ENCODE peak calls at places on chromosomes 4 and X, in seven cellular contexts. H is cardiac fibroblast, Z is upper lobe of left lung, A is AG10803, F is GM12865, W is mucosa of descending colon, K is lower lobe of right lung. D is an unnamed sample.

GRCh38 chrX:87338510-87338909 is 179.1 kb upstream of the KLHL4 start:
- DNase-seq in H (peak; percentile 52), Z (no peak), A (no peak), F (no peak), W (no peak), K (no peak), D (peak; percentile 47)

GRCh38 chr4:141131738-141132688 is 1.3 kb downstream of the RNF150 start:
- DNase-seq in H (no peak), Z (peak; percentile 79), A (no peak), F (no peak), W (peak; percentile 4), K (no peak), D (peak; percentile 33)

GRCh38 chr4:117971406-117971805 is 62.9 kb upstream of the NDST3 start:
- DNase-seq in H (no peak), Z (no peak), A (peak; percentile 9), F (no peak), W (no peak), K (no peak), D (peak; percentile 55)

GRCh38 chr4:17347445-17347844 is 164.4 kb downstream of the QDPR start:
- DNase-seq in H (peak; percentile 57), Z (no peak), A (peak; percentile 35), F (peak; percentile 38), W (peak; percentile 31), K (no peak), D (peak; percentile 10)

GRCh38 chr4:80680934-80681333 is 345.4 kb downstream of the CFAP299 start:
- DNase-seq in H (no peak), Z (no peak), A (no peak), F (no peak), W (no peak), K (no peak), D (no peak)

GRCh38 chr4:187480146-187481145 is 515.1 kb upstream of the ZFP42 start:
- DNase-seq in H (no peak), Z (no peak), A (peak; percentile 75), F (no peak), W (no peak), K (no peak), D (peak; percentile 56)

GRCh38 chr4:122716825-122717448 is 15.6 kb upstream of the BBS12 start:
- DNase-seq in H (peak; percentile 82), Z (no peak), A (peak; percentile 61), F (peak; percentile 75), W (peak; percentile 93), K (peak; percentile 67), D (peak; percentile 63)

GRCh38 chrX:129959493-129959832 is 23.0 kb upstream of the BCORL1 start:
- DNase-seq in H (peak; percentile 16), Z (peak; percentile 26), A (no peak), F (no peak), W (peak; percentile 42), K (no peak), D (no peak)

GRCh38 chr4:122819708-122820449 is 6.8 kb upstream of the FGF2 start:
- DNase-seq in H (no peak), Z (no peak), A (peak; percentile 61), F (no peak), W (no peak), K (no peak), D (no peak)

GRCh38 chr4:157885785-157886184 is 287.0 kb downstream of the GASK1B start:
- DNase-seq in H (no peak), Z (no peak), A (no peak), F (no peak), W (no peak), K (no peak), D (no peak)

GRCh38 chr4:125719987-125720386 is 405.2 kb downstream of the FAT4 start:
- DNase-seq in H (no peak), Z (no peak), A (no peak), F (no peak), W (no peak), K (no peak), D (peak; percentile 36)

GRCh38 chr4:187215438-187215837 is 491.8 kb upstream of the FAT1 start:
- DNase-seq in H (no peak), Z (peak; percentile 58), A (no peak), F (no peak), W (no peak), K (no peak), D (no peak)

DNA sequence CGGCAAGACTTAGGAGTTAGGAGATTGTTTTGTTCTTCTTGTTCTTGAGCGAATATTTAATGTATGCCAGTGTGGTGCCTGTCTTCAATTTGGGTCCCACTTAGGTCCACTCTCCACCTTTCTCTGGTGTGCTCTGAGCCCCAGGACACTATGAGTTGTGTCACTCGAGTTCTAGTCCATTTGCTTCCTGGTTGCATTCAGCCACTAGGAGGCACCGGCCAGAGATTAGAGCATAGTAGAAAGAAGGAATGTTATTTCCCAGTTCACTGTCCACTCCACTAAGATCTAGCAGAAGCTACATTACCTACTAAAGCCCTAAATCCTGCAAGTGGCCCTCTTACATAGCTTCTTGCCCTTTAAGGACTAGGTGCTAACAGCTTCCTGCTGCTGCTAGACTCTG is 326.9 kb downstream of the NAF1 start:
- DNase-seq in H (no peak), Z (no peak), A (no peak), F (peak; percentile 10), W (no peak), K (no peak), D (no peak)
- TF ChIP-seq CTCF in H (no peak), Z (no peak), A (no peak), F (peak; percentile 24), W (no peak), K (no peak), D (no peak)

GRCh38 chrX:115562492-115562872 is 1.5 kb downstream of the PLS3 start:
- DNase-seq in H (peak; percentile 72), Z (no peak), A (peak; percentile 50), F (no peak), W (no peak), K (no peak), D (no peak)

GRCh38 chrX:115561605-115562491 is 874 bp downstream of the PLS3 start:
- DNase-seq in H (peak; percentile 64), Z (peak; percentile 86), A (peak; percentile 50), F (peak; percentile 62), W (peak; percentile 15), K (peak; percentile 66), D (peak; percentile 42)

GRCh38 chrX:115560978-115561604 is at the start of gene PLS3:
- DNase-seq in H (peak; percentile 92), Z (peak; percentile 91), A (peak; percentile 89), F (peak; percentile 90), W (peak; percentile 77), K (peak; percentile 83), D (peak; percentile 85)

GRCh38 chrX:115559672-115560071 is 1.3 kb upstream of the PLS3 start:
- DNase-seq in H (peak; percentile 16), Z (no peak), A (no peak), F (no peak), W (no peak), K (no peak), D (no peak)

GRCh38 chrX:115560211-115560977 is 580 bp upstream of the PLS3 start:
- DNase-seq in H (peak; percentile 64), Z (no peak), A (no peak), F (no peak), W (peak; percentile 3), K (no peak), D (no peak)
- H3K4me3 ChIP-seq in H (peak overlapping the region; percentile 77), Z (peak overlapping the region; percentile 64), A (peak overlapping the region; percentile 74), F (peak overlapping the region; percentile 79), W (no peak overlapping the region), K (peak overlapping the region; percentile 63), D (peak overlapping the region; percentile 74)

DNA sequence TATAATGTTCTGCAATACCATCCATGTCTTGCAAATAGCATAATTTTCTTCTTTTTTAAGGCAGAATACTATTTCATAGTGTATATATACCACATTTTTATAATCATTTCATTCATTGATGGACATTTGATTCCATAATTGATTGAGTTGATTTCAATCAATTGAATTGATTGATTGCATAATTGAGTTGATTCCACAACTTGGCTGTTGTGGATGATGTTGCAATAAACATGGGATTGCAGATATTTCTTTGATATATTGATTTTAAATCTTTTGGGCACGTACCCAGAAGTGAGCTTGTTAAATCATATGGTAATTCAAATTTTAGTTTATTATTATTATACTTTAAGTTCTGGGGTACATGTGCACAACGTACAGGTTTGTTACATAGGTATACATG is 232.8 kb downstream of the GALNTL6 start:
- DNase-seq in H (no peak), Z (no peak), A (no peak), F (no peak), W (no peak), K (no peak), D (no peak)
- TF ChIP-seq CTCF in H (no peak), Z (no peak), A (no peak), F (no peak), W (no peak), K (no peak), D (no peak)

DNA sequence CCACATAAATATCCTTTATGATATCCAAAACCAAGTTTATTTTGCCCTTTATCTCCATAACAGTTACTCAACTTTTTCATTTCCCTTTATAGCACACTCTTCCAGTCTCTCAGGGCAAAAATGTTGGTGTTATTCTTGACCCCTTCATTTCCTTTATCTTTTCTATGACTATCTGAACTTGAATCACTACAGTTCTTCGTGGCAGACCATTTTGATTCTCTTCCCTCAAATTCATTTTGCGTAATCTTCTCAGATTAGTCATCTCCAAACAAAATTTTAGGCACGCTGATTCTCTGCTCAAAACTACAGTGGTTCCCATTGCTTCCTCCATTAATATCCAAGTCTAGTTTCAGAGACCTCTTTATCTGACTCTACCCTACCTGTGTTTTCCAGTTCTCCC is 26.1 kb downstream of the RUFY3 start:
- DNase-seq in H (no peak), Z (no peak), A (no peak), F (no peak), W (no peak), K (no peak), D (no peak)
- H3K4me3 ChIP-seq in H (no peak overlapping the region), Z (no peak overlapping the region), A (no peak overlapping the region), F (no peak overlapping the region), W (no peak overlapping the region), K (no peak overlapping the region), D (no peak overlapping the region)

GRCh38 chrX:6095469-6095868 is 133.2 kb downstream of the NLGN4X start:
- DNase-seq in H (no peak), Z (no peak), A (no peak), F (peak; percentile 0), W (no peak), K (no peak), D (no peak)
- TF ChIP-seq CTCF in H (no peak), Z (no peak), A (no peak), F (no peak), W (no peak), K (no peak), D (no peak)

GRCh38 chr4:7191546-7192251 is 639 bp upstream of the SORCS2 start:
- DNase-seq in H (no peak), Z (peak; percentile 77), A (no peak), F (no peak), W (no peak), K (peak; percentile 43), D (no peak)
- H3K4me3 ChIP-seq in H (no peak overlapping the region), Z (no peak overlapping the region), A (peak overlapping the region; percentile 36), F (no peak overlapping the region), W (no peak overlapping the region), K (no peak overlapping the region), D (no peak overlapping the region)